ENCODE peak calls at places on chromosomes 13 and 19, in five cellular contexts. V is NCI-H2081 treated with DMSO at 0.1 percent for 48 hours, Y is mesendoderm, O is T-helper 1 cell, Z is NCI-H1105 treated with DMSO at 0.1 percent for 48 hours. E is an unnamed sample.

GRCh38 chr13:63107163-63107935 is 1691.7 kb upstream of the PCDH20 start:
- DNase-seq in Z (no peak), O (no peak), V (no peak), Y (no peak), E (no peak)

GRCh38 chr19:46112527-46112926 is 12.0 kb downstream of the IGFL3 start:
- DNase-seq in V (no peak), O (no peak), Z (no peak), Y (no peak), E (no peak)

GRCh38 chr13:104460553-104460952 is 1394.3 kb upstream of the SLC10A2 start:
- DNase-seq in Y (no peak), Z (no peak), O (no peak), V (no peak), E (no peak)

GRCh38 chr19:46610851-46611770 is 10.0 kb downstream of the CALM3 start:
- DNase-seq in O (no peak), Y (no peak), Z (no peak), V (no peak), E (no peak)

GRCh38 chr19:11196406-11197287 is 698 bp downstream of the KANK2 start:
- DNase-seq in O (no peak), Y (peak; percentile 67), Z (no peak), V (no peak), E (no peak)

GRCh38 chr13:27794921-27795717 is 2.8 kb downstream of the GSX1 start:
- DNase-seq in Z (no peak), V (no peak), Y (peak; percentile 42), O (no peak), E (no peak)

GRCh38 chr13:112963641-112964040 is 5.4 kb upstream of the MCF2L start:
- DNase-seq in V (no peak), O (no peak), Z (no peak), Y (no peak), E (no peak)

GRCh38 chr19:5078179-5078578 is 109.3 kb downstream of the KDM4B start:
- DNase-seq in Z (no peak), Y (no peak), V (no peak), O (no peak), E (no peak)

GRCh38 chr13:24083141-24083540 is 77.4 kb upstream of the SPATA13 start:
- DNase-seq in Y (no peak), V (no peak), Z (no peak), O (no peak), E (no peak)

GRCh38 chr19:18271433-18271841 is 2.8 kb downstream of the IQCN start:
- DNase-seq in Z (no peak), O (no peak), V (no peak), Y (no peak), E (no peak)

GRCh38 chr19:47141695-47142094 is 11.1 kb downstream of the SAE1 start:
- DNase-seq in V (no peak), Y (no peak), O (no peak), Z (no peak), E (no peak)

GRCh38 chr13:46598140-46598819 is 45.3 kb downstream of the LRCH1 start:
- DNase-seq in Y (no peak), O (no peak), Z (no peak), V (no peak), E (no peak)

GRCh38 chr13:32910530-32910929 is 105.7 kb upstream of the KL start:
- DNase-seq in O (no peak), V (no peak), Z (no peak), Y (no peak), E (no peak)

GRCh38 chr13:113796211-113796875 is 37.3 kb downstream of the TMEM255B start:
- DNase-seq in O (no peak), Z (no peak), V (no peak), Y (no peak), E (no peak)

GRCh38 chr13:51444922-51445321 is 7.9 kb downstream of the INTS6 start:
- DNase-seq in V (no peak), O (no peak), Z (no peak), Y (peak; percentile 33), E (no peak)

GRCh38 chr19:728011-728410 is 19.3 kb downstream of the PALM start:
- DNase-seq in V (no peak), Z (no peak), O (no peak), Y (no peak), E (no peak)

GRCh38 chr19:48812094-48812929 is 1.5 kb upstream of the BCAT2 start:
- DNase-seq in Y (peak; percentile 96), Z (peak; percentile 91), V (peak; percentile 61), O (peak; percentile 33), E (peak; percentile 70)

GRCh38 chr13:23619073-23619855 is 49.1 kb downstream of the TNFRSF19 start:
- DNase-seq in Y (no peak), V (no peak), O (no peak), Z (no peak), E (no peak)

GRCh38 chr19:58409010-58409790 is 751 bp downstream of the ZNF584 start:
- DNase-seq in V (no peak), O (no peak), Z (peak; percentile 30), Y (no peak), E (peak; percentile 38)

GRCh38 chr13:36973009-36973408 is 26.1 kb downstream of the ALG5 start:
- DNase-seq in O (no peak), Z (no peak), V (no peak), Y (no peak), E (no peak)

GRCh38 chr13:24997367-24997967 is 98.5 kb upstream of the PABPC3 start:
- DNase-seq in Y (no peak), Z (peak; percentile 16), O (no peak), V (no peak), E (no peak)

GRCh38 chr13:87671824-87672603 is 843 bp downstream of the SLITRK5 start:
- DNase-seq in Z (no peak), Y (peak; percentile 31), V (no peak), O (no peak), E (no peak)

GRCh38 chr19:33216198-33216830 is 9.3 kb downstream of the SLC7A10 start:
- DNase-seq in Z (no peak), O (no peak), Y (peak; percentile 44), V (no peak), E (no peak)

GRCh38 chr19:3765121-3765520 is 2.6 kb downstream of the MRPL54 start:
- DNase-seq in O (no peak), Y (no peak), Z (no peak), V (no peak), E (no peak)

GRCh38 chr19:15200575-15201364 is at the start of gene NOTCH3:
- DNase-seq in Y (peak; percentile 43), V (no peak), O (no peak), Z (no peak), E (no peak)

GRCh38 chr13:26236306-26236705 is 14.2 kb upstream of the RNF6 start:
- DNase-seq in Z (no peak), V (no peak), Y (no peak), O (no peak), E (no peak)

GRCh38 chr19:54133312-54133956 is 4.1 kb upstream of the CNOT3 start:
- DNase-seq in V (no peak), O (no peak), Z (peak; percentile 51), Y (peak; percentile 92), E (no peak)

GRCh38 chr19:38741670-38742069 is 2.6 kb downstream of the CAPN12 start:
- DNase-seq in V (no peak), Y (no peak), O (no peak), Z (no peak), E (no peak)